ENCODE peak calls at places on chromosomes 1 and 21, in five cellular contexts. G is fibroblast of mammary gland, I is right atrium auricular region, J is body of pancreas, S is HCT116. V is an unnamed sample.

GRCh38 chr1:221765527-221765926 is 23.6 kb upstream of the DUSP10 start:
- DNase-seq in G (peak), I (no peak), J (no peak), S (no peak), V (no peak)

GRCh38 chr1:121443131-121443530 is 258.4 kb downstream of the SRGAP2C start:
- DNase-seq in G (peak), I (no peak), J (no peak), S (no peak), V (no peak)

GRCh38 chr21:37450385-37451044 is 83.9 kb downstream of the DYRK1A start:
- DNase-seq in G (peak), I (no peak), J (no peak), S (no peak), V (no peak)

GRCh38 chr1:24288479-24288878 is 30.7 kb upstream of the GRHL3 start:
- DNase-seq in G (no peak), I (no peak), J (no peak), S (no peak), V (no peak)

GRCh38 chr1:222583079-222583478 is 6.7 kb downstream of the TAF1A start:
- DNase-seq in G (no peak), I (no peak), J (no peak), S (no peak), V (no peak)

GRCh38 chr1:46394108-46394871 is at the start of gene FAAH:
- DNase-seq in G (peak), I (no peak), J (peak), S (peak), V (peak)

GRCh38 chr1:59013276-59013927 is 229.6 kb upstream of the JUN start:
- DNase-seq in G (peak), I (no peak), J (peak), S (no peak), V (peak)

GRCh38 chr1:15472595-15472994 is 3.3 kb upstream of the CELA2B start:
- DNase-seq in G (no peak), I (no peak), J (no peak), S (no peak), V (no peak)

GRCh38 chr1:246078126-246078887 is 428.8 kb downstream of the SMYD3 start:
- DNase-seq in G (no peak), I (no peak), J (no peak), S (no peak), V (no peak)

GRCh38 chr21:44696572-44696971 is 400 bp upstream of the KRTAP10-12 start:
- DNase-seq in G (no peak), I (peak), J (no peak), S (no peak), V (no peak)

GRCh38 chr1:71930526-71930925 is 351.8 kb downstream of the NEGR1 start:
- DNase-seq in G (no peak), I (no peak), J (no peak), S (no peak), V (no peak)

GRCh38 chr1:21781971-21782867 is 730 bp downstream of the USP48 start:
- DNase-seq in G (peak), I (no peak), J (peak), S (no peak), V (peak)

GRCh38 chr21:36004441-36004840 is 55.9 kb downstream of the SETD4 start:
- DNase-seq in G (peak), I (no peak), J (no peak), S (no peak), V (no peak)

GRCh38 chr1:3775498-3776230 is 3.1 kb downstream of the SMIM1 start:
- DNase-seq in G (peak), I (no peak), J (peak), S (peak), V (peak)

GRCh38 chr1:150362721-150363425 is 1.1 kb upstream of the RPRD2 start:
- DNase-seq in G (no peak), I (no peak), J (no peak), S (no peak), V (no peak)

GRCh38 chr1:163082971-163083370 is 13.8 kb downstream of the RGS4 start:
- DNase-seq in G (peak), I (no peak), J (no peak), S (no peak), V (no peak)

GRCh38 chr1:3543076-3544049 is 67.9 kb downstream of the MEGF6 start:
- DNase-seq in G (peak), I (peak), J (peak), S (no peak), V (no peak)

GRCh38 chr1:151972533-151973270 is 21.0 kb downstream of the S100A10 start:
- DNase-seq in G (peak), I (no peak), J (peak), S (peak), V (peak)

GRCh38 chr1:8965121-8965820 is 19.6 kb downstream of the CA6 start:
- DNase-seq in G (no peak), I (no peak), J (no peak), S (no peak), V (no peak)

GRCh38 chr1:66564250-66564649 is 30.3 kb downstream of the SGIP1 start:
- DNase-seq in G (peak), I (no peak), J (no peak), S (peak), V (no peak)

GRCh38 chr1:185408675-185409270 is 91.7 kb upstream of the IVNS1ABP start:
- DNase-seq in G (peak), I (no peak), J (no peak), S (no peak), V (no peak)

GRCh38 chr1:26921462-26922200 is at the start of gene NUDC:
- DNase-seq in G (peak), I (peak), J (peak), S (peak), V (peak)

GRCh38 chr1:119984771-119985170 is 84.7 kb downstream of the NOTCH2 start:
- DNase-seq in G (no peak), I (no peak), J (no peak), S (no peak), V (no peak)

GRCh38 chr21:28229811-28230210 is 762.9 kb downstream of the LTN1 start:
- DNase-seq in G (peak), I (no peak), J (no peak), S (no peak), V (no peak)

GRCh38 chr21:27507695-27508094 is 540.8 kb upstream of the ADAMTS5 start:
- DNase-seq in G (no peak), I (no peak), J (no peak), S (no peak), V (no peak)

GRCh38 chr1:13523780-13524477 is 10.1 kb upstream of the LRRC38 start:
- DNase-seq in G (no peak), I (no peak), J (no peak), S (no peak), V (no peak)

GRCh38 chr1:24364975-24365678 is 46.0 kb downstream of the GRHL3 start:
- DNase-seq in G (peak), I (peak), J (no peak), S (peak), V (no peak)

GRCh38 chr21:34335316-34335715 is 28.5 kb upstream of the KCNE2 start:
- DNase-seq in G (peak), I (no peak), J (no peak), S (no peak), V (no peak)

GRCh38 chr1:21175670-21176581 is 771 bp downstream of the EIF4G3 start:
- DNase-seq in G (no peak), I (no peak), J (peak), S (no peak), V (peak)

GRCh38 chr1:20168547-20169491 is 17.1 kb upstream of the UBXN10 start:
- DNase-seq in G (no peak), I (no peak), J (no peak), S (no peak), V (no peak)

GRCh38 chr1:178885869-178886268 is 15.0 kb upstream of the ANGPTL1 start:
- DNase-seq in G (peak), I (no peak), J (peak), S (no peak), V (no peak)

GRCh38 chr1:211469938-211470529 is 21.9 kb downstream of the RD3 start:
- DNase-seq in G (peak), I (peak), J (peak), S (peak), V (peak)

GRCh38 chr1:245242989-245243388 is 88.2 kb downstream of the KIF26B start:
- DNase-seq in G (no peak), I (no peak), J (no peak), S (no peak), V (no peak)

GRCh38 chr1:117260761-117261462 is 50.2 kb upstream of the VTCN1 start:
- DNase-seq in G (no peak), I (no peak), J (no peak), S (no peak), V (no peak)

GRCh38 chr1:17569200-17570139 is 30.0 kb downstream of the ARHGEF10L start:
- DNase-seq in G (peak), I (peak), J (peak), S (peak), V (no peak)

GRCh38 chr1:37793773-37794371 is at the start of gene MANEAL:
- DNase-seq in G (peak), I (no peak), J (peak), S (peak), V (peak)

GRCh38 chr1:230681599-230681998 is 32.3 kb downstream of the AGT start:
- DNase-seq in G (peak), I (no peak), J (peak), S (peak), V (peak)

GRCh38 chr1:77015748-77016341 is 148.6 kb downstream of the ST6GALNAC5 start:
- DNase-seq in G (no peak), I (no peak), J (no peak), S (no peak), V (no peak)

GRCh38 chr1:167629681-167630567 is at the start of gene RCSD1:
- DNase-seq in G (no peak), I (no peak), J (peak), S (no peak), V (no peak)

GRCh38 chr1:36322786-36323635 is 434 bp downstream of the EVA1B start:
- DNase-seq in G (peak), I (peak), J (peak), S (no peak), V (peak)

GRCh38 chr1:36320291-36320758 is 3.1 kb downstream of the EVA1B start:
- DNase-seq in G (no peak), I (no peak), J (no peak), S (no peak), V (no peak)

GRCh38 chr1:36320767-36321118 is 2.7 kb downstream of the EVA1B start:
- DNase-seq in G (no peak), I (no peak), J (no peak), S (no peak), V (no peak)

GRCh38 chr1:36322085-36322785 is 1.2 kb downstream of the EVA1B start:
- DNase-seq in G (peak), I (no peak), J (no peak), S (no peak), V (no peak)

GRCh38 chr1:36321119-36321951 is 2.1 kb downstream of the EVA1B start:
- DNase-seq in G (peak), I (peak), J (peak), S (peak), V (peak)
- H3K4me3 ChIP-seq in G (peak), I (peak), J (no peak), S (peak), V (peak)

DNA sequence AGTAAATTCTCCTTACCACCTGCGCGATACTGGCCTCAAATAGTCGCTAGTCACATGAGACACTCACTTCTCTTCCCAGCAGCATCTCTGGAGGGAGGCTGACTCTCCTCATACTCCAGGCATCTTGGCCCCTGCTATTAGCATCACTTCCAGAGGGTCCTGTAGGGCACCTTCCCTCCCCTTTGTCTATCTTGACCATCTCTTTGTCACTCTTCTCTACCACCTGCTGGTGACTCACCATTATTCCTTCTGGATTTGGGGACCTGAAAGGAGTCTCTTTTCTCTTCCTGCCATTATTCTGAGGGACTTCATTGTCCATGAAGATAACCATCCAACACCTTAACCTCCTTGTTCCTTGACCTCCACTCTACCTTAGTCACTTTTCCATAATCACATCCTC is 31.7 kb upstream of the GPR37L1 start:
- DNase-seq in G (no peak), I (no peak), J (no peak), S (no peak), V (no peak)
- TF ChIP-seq CTCF in G (no peak), I (no peak), J (peak), S (peak), V (no peak)

GRCh38 chr1:64967381-64967780 is 1.0 kb upstream of the JAK1 start:
- DNase-seq in G (no peak), I (no peak), J (peak), S (no peak), V (no peak)
- H3K4me3 ChIP-seq in G (no peak), I (no peak), J (no peak), S (no peak), V (no peak)

GRCh38 chr1:1281533-1282321 is 1.5 kb downstream of the SCNN1D start:
- DNase-seq in G (peak), I (no peak), J (peak), S (no peak), V (no peak)
- TF ChIP-seq CTCF in G (no peak), I (no peak), J (no peak), S (no peak), V (no peak)

GRCh38 chr1:156436319-156437043 is 64.1 kb downstream of the MEF2D start:
- DNase-seq in G (no peak), I (no peak), J (peak), S (no peak), V (no peak)

GRCh38 chr1:156435551-156436318 is 64.8 kb downstream of the MEF2D start:
- DNase-seq in G (no peak), I (no peak), J (no peak), S (no peak), V (no peak)

GRCh38 chr1:156433602-156434001 is 64.6 kb downstream of the RHBG start:
- DNase-seq in G (no peak), I (no peak), J (no peak), S (no peak), V (no peak)

GRCh38 chr1:156437054-156437453 is 63.5 kb downstream of the MEF2D start:
- DNase-seq in G (no peak), I (no peak), J (no peak), S (no peak), V (no peak)

GRCh38 chr1:156434976-156435550 is 65.5 kb downstream of the MEF2D start:
- DNase-seq in G (no peak), I (no peak), J (no peak), S (no peak), V (no peak)
- H3K4me3 ChIP-seq in G (no peak), I (peak), J (no peak), S (no peak), V (no peak)

DNA sequence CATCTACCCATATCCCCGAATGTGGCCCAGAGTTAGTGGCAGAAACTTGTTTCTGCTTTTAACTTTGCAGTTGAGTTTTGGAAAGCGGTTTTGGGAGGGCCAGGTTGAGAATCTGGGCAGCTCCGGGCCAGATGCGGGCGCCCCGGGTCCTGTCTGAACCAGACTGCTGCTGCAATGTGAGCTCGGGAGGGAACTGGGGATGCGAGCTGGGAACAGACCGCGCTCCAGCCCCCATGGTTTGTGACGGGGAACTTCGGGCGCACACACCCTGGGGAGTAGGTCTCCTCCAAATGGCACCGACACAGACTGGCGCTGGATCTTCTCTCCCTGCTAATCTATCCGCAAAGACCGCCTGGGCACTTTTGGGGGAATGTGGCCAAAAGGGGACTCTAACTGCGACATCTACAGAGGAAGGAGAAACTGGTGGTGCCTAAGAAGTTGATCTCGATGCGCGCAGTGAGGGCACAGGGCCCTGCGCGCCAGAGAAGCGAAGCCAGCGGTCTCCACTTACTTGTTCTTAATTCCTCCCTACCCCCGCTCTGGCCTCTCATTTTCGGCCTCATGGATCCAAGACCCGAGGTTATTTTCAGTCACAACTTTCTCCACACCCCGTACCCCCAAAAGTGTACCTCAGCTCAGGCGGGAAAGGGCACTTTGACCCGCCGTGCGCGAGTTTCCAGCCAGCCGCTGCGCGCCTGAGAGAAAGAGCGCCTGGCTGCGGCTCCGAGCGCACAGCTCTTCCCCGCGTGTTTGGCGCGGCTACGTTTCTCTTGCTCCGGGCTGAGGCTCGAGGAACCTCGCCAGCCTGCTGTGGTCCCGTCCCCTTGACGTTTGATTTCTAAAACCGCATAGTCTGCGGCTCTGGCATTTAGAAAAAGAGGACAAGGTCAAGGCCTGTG is 411.0 kb upstream of the ESRRG start:
- DNase-seq in G (peak), I (no peak), J (peak), S (no peak), V (peak)
- TF ChIP-seq CTCF in G (no peak), I (no peak), J (no peak), S (no peak), V (no peak)

GRCh38 chr1:204495078-204495753 is 611 bp upstream of the PIK3C2B start:
- DNase-seq in G (no peak), I (no peak), J (no peak), S (no peak), V (no peak)

GRCh38 chr1:204493882-204494280 is 724 bp downstream of the PIK3C2B start:
- DNase-seq in G (peak), I (no peak), J (peak), S (no peak), V (peak)

GRCh38 chr1:204494281-204495077 is at the start of gene PIK3C2B:
- DNase-seq in G (peak), I (peak), J (peak), S (peak), V (peak)

GRCh38 chr1:204493145-204493881 is 1.3 kb downstream of the PIK3C2B start:
- DNase-seq in G (peak), I (peak), J (peak), S (no peak), V (peak)

GRCh38 chr1:204491653-204492052 is 3.0 kb downstream of the PIK3C2B start:
- DNase-seq in G (no peak), I (no peak), J (no peak), S (no peak), V (no peak)
- H3K4me3 ChIP-seq in G (no peak), I (no peak), J (no peak), S (no peak), V (no peak)

GRCh38 chr1:160879056-160879455 is 5.9 kb downstream of the ITLN1 start:
- DNase-seq in G (no peak), I (no peak), J (no peak), S (no peak), V (no peak)

GRCh38 chr1:160874935-160875334 is 10.0 kb downstream of the ITLN1 start:
- DNase-seq in G (no peak), I (no peak), J (no peak), S (no peak), V (no peak)

GRCh38 chr1:160876311-160876710 is 8.7 kb downstream of the ITLN1 start:
- DNase-seq in G (no peak), I (no peak), J (no peak), S (no peak), V (no peak)

GRCh38 chr1:160877221-160877620 is 7.8 kb downstream of the ITLN1 start:
- DNase-seq in G (no peak), I (no peak), J (no peak), S (no peak), V (no peak)
- TF ChIP-seq CTCF in G (no peak), I (no peak), J (no peak), S (peak), V (no peak)

GRCh38 chr21:33070921-33071877 is 1.3 kb downstream of the OLIG1 start:
- DNase-seq in G (no peak), I (no peak), J (no peak), S (no peak), V (no peak)
- H3K4me3 ChIP-seq in G (no peak), I (peak), J (no peak), S (no peak), V (no peak)